ENCODE peak calls at places on chromosomes 5 and 9, in eight cellular contexts. I is adrenal gland; Q is frontal cortex; K is activated naive CD4-positive, alpha-beta T cell; Z is AG04450; F is stimulated activated naive CD8-positive, alpha-beta T cell treated with anti-CD3 and anti-CD28 coated beads, Interleukin-15, Interleukin-2, amounts not matched to agents 100 U/mL and 50 U/mL, for 24 hours; L is non-pigmented ciliary epithelial cell; D is esophagus squamous epithelium. S is an unnamed sample.

GRCh38 chr9:1271786-1272185 is 221.6 kb downstream of the DMRT2 start:
- DNase-seq in I (no peak), Q (no peak), K (no peak), Z (no peak), F (no peak), L (no peak), D (no peak), S (no peak)

GRCh38 chr5:76403713-76403962 is 553 bp downstream of the IQGAP2 start:
- DNase-seq in I (peak), Q (no peak), K (no peak), Z (no peak), F (no peak), L (no peak), D (no peak), S (peak)

GRCh38 chr5:15807861-15808260 is 307.9 kb downstream of the FBXL7 start:
- DNase-seq in I (peak), Q (no peak), K (no peak), Z (no peak), F (no peak), L (peak), D (no peak), S (peak)

GRCh38 chr5:3121813-3122212 is 370.3 kb upstream of the IRX2 start:
- DNase-seq in I (no peak), Q (no peak), K (no peak), Z (no peak), F (no peak), L (no peak), D (no peak), S (no peak)

GRCh38 chr9:93567271-93567959 is 9.0 kb upstream of the PHF2 start:
- DNase-seq in I (no peak), Q (peak), K (no peak), Z (no peak), F (no peak), L (no peak), D (no peak), S (no peak)

GRCh38 chr9:97529363-97530076 is 28.1 kb downstream of the TMOD1 start:
- DNase-seq in I (no peak), Q (peak), K (no peak), Z (no peak), F (no peak), L (no peak), D (no peak), S (no peak)

GRCh38 chr9:1604942-1605560 is 410.1 kb upstream of the SMARCA2 start:
- DNase-seq in I (no peak), Q (no peak), K (no peak), Z (no peak), F (no peak), L (no peak), D (no peak), S (peak)

GRCh38 chr5:116506448-116506847 is 68.2 kb downstream of the SEMA6A start:
- DNase-seq in I (no peak), Q (no peak), K (no peak), Z (no peak), F (no peak), L (no peak), D (no peak), S (no peak)

GRCh38 chr5:36787365-36787764 is 89.2 kb upstream of the NIPBL start:
- DNase-seq in I (no peak), Q (no peak), K (no peak), Z (no peak), F (no peak), L (no peak), D (no peak), S (no peak)

GRCh38 chr5:121805931-121806330 is 45.8 kb upstream of the FTMT start:
- DNase-seq in I (no peak), Q (no peak), K (no peak), Z (no peak), F (no peak), L (no peak), D (no peak), S (no peak)

GRCh38 chr5:79436224-79436623 is 77.7 kb downstream of the HOMER1 start:
- DNase-seq in I (no peak), Q (no peak), K (no peak), Z (peak), F (no peak), L (peak), D (no peak), S (no peak)

GRCh38 chr5:90264930-90265857 is 144.4 kb downstream of the CETN3 start:
- DNase-seq in I (peak), Q (peak), K (no peak), Z (peak), F (peak), L (peak), D (no peak), S (peak)

GRCh38 chr5:140351609-140352334 is 5.4 kb upstream of the HBEGF start:
- DNase-seq in I (peak), Q (peak), K (peak), Z (no peak), F (peak), L (no peak), D (no peak), S (peak)

GRCh38 chr9:4117835-4118610 is 181.8 kb downstream of the GLIS3 start:
- DNase-seq in I (no peak), Q (no peak), K (peak), Z (no peak), F (peak), L (no peak), D (no peak), S (no peak)

GRCh38 chr9:122929803-122930354 is 1.4 kb downstream of the ZBTB26 start:
- DNase-seq in I (no peak), Q (no peak), K (no peak), Z (no peak), F (no peak), L (no peak), D (no peak), S (no peak)

GRCh38 chr5:130616161-130616560 is 548.9 kb downstream of the HINT1 start:
- DNase-seq in I (no peak), Q (no peak), K (no peak), Z (no peak), F (no peak), L (no peak), D (no peak), S (no peak)

GRCh38 chr9:133428579-133429215 is 6.5 kb downstream of the ADAMTS13 start:
- DNase-seq in I (no peak), Q (no peak), K (no peak), Z (no peak), F (no peak), L (no peak), D (no peak), S (no peak)

GRCh38 chr5:125655156-125655555 is 768.1 kb upstream of the GRAMD2B start:
- DNase-seq in I (no peak), Q (no peak), K (no peak), Z (no peak), F (no peak), L (no peak), D (no peak), S (peak)

GRCh38 chr5:155651-156410 is 35.5 kb upstream of the LRRC14B start:
- DNase-seq in I (no peak), Q (no peak), K (no peak), Z (no peak), F (no peak), L (no peak), D (no peak), S (no peak)

GRCh38 chr9:88776717-88777497 is 214.4 kb upstream of the S1PR3 start:
- DNase-seq in I (no peak), Q (no peak), K (no peak), Z (peak), F (no peak), L (peak), D (no peak), S (peak)

GRCh38 chr5:50655810-50656205 is 10.6 kb upstream of the PARP8 start:
- DNase-seq in I (no peak), Q (no peak), K (no peak), Z (no peak), F (no peak), L (no peak), D (no peak), S (no peak)

GRCh38 chr9:109904666-109905065 is 124.7 kb downstream of the PALM2AKAP2 start:
- DNase-seq in I (no peak), Q (no peak), K (no peak), Z (no peak), F (no peak), L (no peak), D (no peak), S (no peak)

GRCh38 chr5:115634343-115635132 is 8.7 kb upstream of the TMED7 start:
- DNase-seq in I (peak), Q (peak), K (peak), Z (peak), F (peak), L (no peak), D (peak), S (peak)

GRCh38 chr5:54881286-54882005 is 103.9 kb downstream of the ESM1 start:
- DNase-seq in I (no peak), Q (no peak), K (no peak), Z (no peak), F (peak), L (no peak), D (no peak), S (no peak)

GRCh38 chr9:38047301-38048251 is 21.5 kb downstream of the SHB start:
- DNase-seq in I (peak), Q (peak), K (peak), Z (peak), F (no peak), L (peak), D (no peak), S (peak)

GRCh38 chr5:127040779-127041520 is 10.6 kb upstream of the MARCHF3 start:
- DNase-seq in I (no peak), Q (no peak), K (no peak), Z (no peak), F (no peak), L (peak), D (no peak), S (peak)

GRCh38 chr9:98871456-98872065 is 64.1 kb downstream of the GALNT12 start:
- DNase-seq in I (no peak), Q (no peak), K (no peak), Z (no peak), F (no peak), L (no peak), D (no peak), S (no peak)

S was measured in lung microvascular endothelial cell.